ENCODE peak calls at places on chromosomes 4 and X, in six cellular contexts. B is GM20000; M is NCI-H524; K is activated naive CD8-positive, alpha-beta T cell treated with anti-CD3 and anti-CD28 coated beads, Interleukin-2, amount 10 ng/mL, durations not matched to agents 7 days and 5 days; J is lower leg skin; Q is left colon. R is an unnamed sample.

GRCh38 chr4:76307670-76308014 is 1.1 kb downstream of the STBD1 start:
- DNase-seq in B (no peak), M (peak), K (no peak), J (no peak), Q (peak), R (no peak)

GRCh38 chr4:24913099-24913445 is 230 bp upstream of the CCDC149 start:
- DNase-seq in B (no peak), M (peak), K (no peak), J (no peak), Q (no peak), R (no peak)

GRCh38 chr4:5511791-5512190 is 196.6 kb downstream of the EVC2 start:
- DNase-seq in B (no peak), M (no peak), K (no peak), J (no peak), Q (no peak), R (no peak)

GRCh38 chr4:20203508-20203907 is 48.2 kb upstream of the SLIT2 start:
- DNase-seq in B (no peak), M (peak), K (no peak), J (no peak), Q (no peak), R (no peak)

GRCh38 chr4:110869114-110869513 is 246.2 kb upstream of the PITX2 start:
- DNase-seq in B (no peak), M (no peak), K (no peak), J (no peak), Q (no peak), R (no peak)

GRCh38 chrX:46882266-46882665 is 30.0 kb upstream of the JADE3 start:
- DNase-seq in B (no peak), M (peak), K (no peak), J (no peak), Q (no peak), R (peak)

GRCh38 chr4:25874641-25875040 is 11.9 kb upstream of the SEL1L3 start:
- DNase-seq in B (no peak), M (peak), K (no peak), J (no peak), Q (no peak), R (no peak)

GRCh38 chrX:54386314-54386713 is 28.5 kb upstream of the WNK3 start:
- DNase-seq in B (no peak), M (no peak), K (no peak), J (no peak), Q (no peak), R (no peak)

GRCh38 chr4:156870861-156871260 is 100.7 kb downstream of the PDGFC start:
- DNase-seq in B (no peak), M (peak), K (no peak), J (no peak), Q (no peak), R (peak)

GRCh38 chr4:91681544-91681943 is 622.2 kb upstream of the GRID2 start:
- DNase-seq in B (no peak), M (no peak), K (no peak), J (no peak), Q (no peak), R (no peak)

GRCh38 chrX:137651647-137652046 is 85.7 kb downstream of the ZIC3 start:
- DNase-seq in B (no peak), M (no peak), K (no peak), J (no peak), Q (no peak), R (no peak)

GRCh38 chr4:104491396-104491821 is 3.3 kb downstream of the CXXC4 start:
- DNase-seq in B (peak), M (peak), K (peak), J (peak), Q (peak), R (peak)

GRCh38 chrX:47574096-47574553 is 8.1 kb upstream of the TIMP1 start:
- DNase-seq in B (peak), M (no peak), K (no peak), J (no peak), Q (no peak), R (no peak)

GRCh38 chr4:32858971-32859370 is 2138.8 kb downstream of the PCDH7 start:
- DNase-seq in B (no peak), M (no peak), K (no peak), J (no peak), Q (no peak), R (no peak)

GRCh38 chrX:123713434-123713833 is 19.4 kb downstream of the THOC2 start:
- DNase-seq in B (no peak), M (no peak), K (no peak), J (no peak), Q (no peak), R (no peak)

GRCh38 chrX:2264179-2265030 is 236.4 kb downstream of the DHRSX start:
- DNase-seq in B (no peak), M (no peak), K (peak), J (peak), Q (no peak), R (peak)

GRCh38 chrX:134936542-134936941 is 54.2 kb upstream of the SMIM10 start:
- DNase-seq in B (no peak), M (no peak), K (no peak), J (no peak), Q (no peak), R (no peak)

GRCh38 chr4:140943887-140944515 is 187.8 kb upstream of the TBC1D9 start:
- DNase-seq in B (no peak), M (no peak), K (no peak), J (no peak), Q (no peak), R (no peak)

GRCh38 chrX:16484338-16484737 is 165.6 kb upstream of the S100G start:
- DNase-seq in B (no peak), M (no peak), K (no peak), J (no peak), Q (no peak), R (no peak)

GRCh38 chr4:119135721-119136121 is at the start of gene MYOZ2:
- DNase-seq in B (no peak), M (no peak), K (no peak), J (no peak), Q (no peak), R (no peak)